ENCODE peak calls at places on chromosomes 2 and 18, in five cellular contexts. Q is NB4, F is IMR-90, Y is OCI-LY7, S is fibroblast of pulmonary artery. R is an unnamed sample.

GRCh38 chr2:23432531-23432930 is 47.6 kb downstream of the KLHL29 start:
- DNase-seq in F (no peak), Q (no peak), S (no peak), Y (no peak), R (no peak)

GRCh38 chr2:226838758-226839555 is 3.1 kb downstream of the RHBDD1 start:
- DNase-seq in F (no peak), S (no peak), Y (peak; percentile 46), Q (no peak), R (no peak)

GRCh38 chr2:53498210-53498609 is 269.4 kb upstream of the CHAC2 start:
- DNase-seq in Y (no peak), Q (no peak), S (peak; percentile 66), F (peak; percentile 88), R (no peak)

GRCh38 chr2:241298554-241299165 is 16.8 kb downstream of the HDLBP start:
- DNase-seq in Y (no peak), S (no peak), Q (no peak), F (no peak), R (no peak)

GRCh38 chr2:15302154-15302553 is 259.0 kb downstream of the NBAS start:
- DNase-seq in Q (no peak), Y (no peak), F (peak; percentile 74), S (peak; percentile 46), R (no peak)

GRCh38 chr18:35618703-35619102 is 37.2 kb downstream of the GALNT1 start:
- DNase-seq in Y (no peak), Q (no peak), F (peak; percentile 46), S (no peak), R (no peak)

GRCh38 chr18:53375641-53376040 is 848.8 kb downstream of the MBD2 start:
- DNase-seq in Y (no peak), Q (no peak), F (no peak), S (no peak), R (no peak)

GRCh38 chr18:34773378-34773777 is 63.3 kb downstream of the DTNA start:
- DNase-seq in S (peak; percentile 13), F (peak; percentile 52), Q (no peak), Y (no peak), R (no peak)

GRCh38 chr2:68715353-68716041 is 19.1 kb upstream of the ARHGAP25 start:
- DNase-seq in Q (peak; percentile 70), S (peak; percentile 67), F (peak; percentile 38), Y (peak; percentile 87), R (peak; percentile 81)

GRCh38 chr2:62765619-62766376 is 60.3 kb downstream of the EHBP1 start:
- DNase-seq in Q (no peak), S (peak; percentile 17), Y (no peak), F (peak; percentile 35), R (no peak)

GRCh38 chr2:221527759-221528444 is 44.2 kb downstream of the EPHA4 start:
- DNase-seq in S (peak; percentile 26), Q (no peak), Y (no peak), F (peak; percentile 45), R (no peak)

GRCh38 chr2:127673304-127674069 is 1.8 kb downstream of the LIMS2 start:
- DNase-seq in Y (no peak), S (no peak), Q (peak; percentile 19), F (no peak), R (no peak)

GRCh38 chr2:147327636-147328035 is 517.2 kb upstream of the ACVR2A start:
- DNase-seq in Q (no peak), F (no peak), S (peak; percentile 27), Y (no peak), R (no peak)

GRCh38 chr2:64854773-64855237 is 134.4 kb upstream of the SLC1A4 start:
- DNase-seq in Y (no peak), S (peak; percentile 78), Q (peak; percentile 86), F (peak; percentile 64), R (no peak)

GRCh38 chr2:238761802-238762373 is 86.0 kb upstream of the TWIST2 start:
- DNase-seq in F (peak; percentile 32), S (peak; percentile 47), Y (no peak), Q (peak; percentile 56), R (no peak)

GRCh38 chr2:235384624-235385023 is 109.2 kb upstream of the AGAP1 start:
- DNase-seq in F (no peak), Q (no peak), S (no peak), Y (no peak), R (no peak)

GRCh38 chr2:47519147-47519537 is 116.2 kb downstream of the MSH2 start:
- DNase-seq in F (no peak), Q (no peak), S (no peak), Y (peak; percentile 64), R (no peak)

GRCh38 chr18:57771183-57771582 is 31.9 kb downstream of the ATP8B1 start:
- DNase-seq in S (peak; percentile 49), Y (no peak), Q (peak; percentile 37), F (no peak), R (no peak)

GRCh38 chr2:225002656-225003045 is 39.6 kb downstream of the DOCK10 start:
- DNase-seq in Q (peak; percentile 19), Y (peak; percentile 91), S (no peak), F (no peak), R (peak; percentile 49)
- TF ChIP-seq CTCF in Q (no peak), Y (peak; percentile 2), S (no peak), F (no peak), R (peak; percentile 34)

DNA sequence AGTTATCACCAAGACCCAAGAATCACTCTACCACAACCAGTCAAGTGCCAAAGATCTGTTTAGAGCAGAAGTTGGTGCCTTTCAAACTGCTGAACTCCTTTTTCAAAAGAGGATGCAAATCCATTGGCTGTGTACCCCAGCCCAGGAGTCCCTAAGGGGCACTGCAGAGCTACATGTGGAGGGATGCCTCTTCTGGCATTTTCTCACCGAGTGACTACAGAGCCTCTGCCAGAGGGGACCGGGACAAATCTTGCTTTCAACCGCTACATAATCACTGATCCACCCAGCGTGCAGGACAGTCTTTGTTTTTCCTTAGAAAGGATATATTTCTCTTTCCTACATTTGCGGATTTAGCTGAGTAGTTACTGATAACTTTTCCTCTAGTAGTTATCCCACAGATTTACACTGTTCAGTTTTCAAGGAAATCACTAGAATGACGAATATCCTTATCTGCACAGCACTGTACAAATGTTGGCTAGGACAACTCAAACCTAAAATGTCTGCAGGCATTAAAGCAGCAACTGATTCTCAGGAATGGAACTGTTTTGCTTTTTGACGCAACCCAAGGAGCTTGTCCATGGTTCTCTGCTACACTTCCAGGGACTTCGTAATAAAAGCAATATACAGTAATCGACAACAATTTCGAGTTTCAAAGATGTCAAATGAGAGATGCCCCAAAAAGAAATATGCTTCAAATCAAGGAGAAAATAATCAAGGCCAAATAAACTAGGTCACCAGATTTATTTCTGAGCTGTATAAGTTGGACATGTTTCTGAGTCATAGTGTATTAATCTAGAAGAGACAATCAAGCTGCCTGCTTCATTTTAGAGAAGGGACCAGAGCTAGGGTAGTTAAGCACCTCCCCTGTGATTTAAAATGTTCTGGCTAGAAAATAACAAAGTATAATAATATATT is 24.1 kb downstream of the EPB41L3 start:
- DNase-seq in S (peak; percentile 69), F (peak; percentile 17), Y (no peak), Q (no peak), R (no peak)
- H3K4me3 ChIP-seq in S (peak overlapping the region; percentile 28), F (no peak overlapping the region), Y (no peak overlapping the region), Q (no peak overlapping the region), R (no peak overlapping the region)

GRCh38 chr2:212147921-212148513 is 390.6 kb downstream of the ERBB4 start:
- DNase-seq in Y (peak; percentile 2), Q (no peak), S (peak; percentile 35), F (peak; percentile 1), R (no peak)
- TF ChIP-seq CTCF in Y (peak; percentile 84), Q (peak; percentile 13), S (peak; percentile 49), F (peak; percentile 44), R (no peak)

GRCh38 chr2:218883491-218884490 is 3.1 kb downstream of the WNT10A start:
- DNase-seq in Q (peak; percentile 46), S (no peak), F (no peak), Y (peak; percentile 26), R (no peak)
- H3K4me3 ChIP-seq in Q (no peak overlapping the region), S (no peak overlapping the region), F (no peak overlapping the region), Y (peak overlapping the region; percentile 8), R (peak overlapping the region; percentile 58)

GRCh38 chr2:204840504-204840903 is 295.2 kb downstream of the PARD3B start:
- DNase-seq in F (no peak), S (no peak), Q (no peak), Y (no peak), R (no peak)

DNA sequence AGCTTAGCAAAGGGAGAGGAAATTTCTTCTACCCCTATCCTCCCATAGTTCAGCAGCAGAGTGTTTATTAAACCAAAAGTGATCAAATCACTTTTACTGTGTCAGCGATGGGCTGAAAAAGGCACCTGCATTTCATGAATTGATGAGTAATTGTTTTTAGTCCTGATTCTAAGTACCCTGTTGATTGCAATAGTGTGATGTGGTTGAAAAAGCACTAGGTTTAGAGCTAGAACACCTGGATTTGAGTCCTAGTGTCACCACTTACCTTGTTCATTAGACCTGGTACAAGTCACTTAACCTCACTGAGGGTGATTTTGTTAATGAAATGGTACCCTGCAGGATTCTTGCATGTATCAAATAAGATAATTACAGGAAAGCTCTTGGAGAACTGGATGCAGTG is 289.4 kb downstream of the PARD3B start:
- DNase-seq in S (no peak), Y (no peak), F (no peak), Q (no peak), R (no peak)
- TF ChIP-seq CTCF in S (no peak), Y (no peak), F (no peak), Q (no peak), R (no peak)

DNA sequence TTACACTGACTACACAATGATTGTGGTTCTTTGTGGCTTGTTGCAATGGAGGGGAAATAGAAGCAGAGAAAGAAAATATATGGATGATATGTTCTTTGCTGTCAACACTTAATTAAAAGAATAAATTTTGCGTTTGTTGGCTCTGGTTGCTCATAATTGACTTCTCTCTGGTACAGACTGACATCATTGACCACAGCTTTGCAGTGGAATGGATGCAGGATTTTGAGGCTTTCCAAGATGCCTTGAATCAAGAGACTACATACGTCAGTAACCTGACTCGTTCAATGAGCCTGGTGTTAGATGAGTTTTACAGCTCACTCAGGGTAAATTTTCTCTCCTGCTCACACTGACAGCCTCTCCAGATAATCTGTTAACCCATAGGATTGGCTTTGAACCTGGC is 9.9 kb downstream of the GPN1 start:
- DNase-seq in S (no peak), Y (no peak), Q (no peak), F (peak; percentile 90), R (no peak)
- H3K4me3 ChIP-seq in S (no peak overlapping the region), Y (no peak overlapping the region), Q (no peak overlapping the region), F (no peak overlapping the region), R (no peak overlapping the region)

R was measured in GM12864.